ENCODE peak calls at places on chromosomes 2 and 18, in nine cellular contexts. J, D, M, K, N, Z, U, O and A are unnamed samples.

GRCh38 chr2:144519934-144520717 is at the start of gene ZEB2:
- DNase-seq in Z (peak), K (peak), D (no peak), M (peak), N (no peak), O (no peak), J (no peak), U (peak), A (no peak)

GRCh38 chr2:20609349-20609994 is 41.4 kb downstream of the HS1BP3 start:
- DNase-seq in D (no peak), Z (peak), J (no peak), M (no peak), N (no peak), O (peak), K (peak), U (no peak), A (no peak)

GRCh38 chr2:191206613-191207471 is 38.4 kb upstream of the MYO1B start:
- DNase-seq in D (no peak), U (no peak), O (no peak), Z (no peak), M (no peak), J (no peak), K (peak), N (no peak), A (no peak)

GRCh38 chr18:36127866-36128845 is 984 bp downstream of the SLC39A6 start:
- DNase-seq in N (peak), D (no peak), J (no peak), O (peak), K (peak), U (no peak), M (peak), Z (peak), A (no peak)

GRCh38 chr18:14978962-14979535 is 231.1 kb downstream of the ANKRD30B start:
- DNase-seq in D (no peak), J (no peak), M (peak), O (peak), K (no peak), U (no peak), Z (peak), N (no peak), A (peak)

GRCh38 chr2:98649135-98649991 is 41.0 kb downstream of the UNC50 start:
- DNase-seq in Z (peak), K (peak), U (peak), J (peak), M (peak), N (peak), O (peak), D (peak), A (peak)

GRCh38 chr2:219461061-219461514 is 26.4 kb downstream of the SPEG start:
- DNase-seq in U (no peak), N (no peak), D (no peak), O (peak), M (no peak), J (no peak), K (peak), Z (no peak), A (no peak)

GRCh38 chr18:49585781-49586663 is 24.2 kb downstream of the LIPG start:
- DNase-seq in U (no peak), O (no peak), Z (no peak), N (no peak), D (no peak), J (no peak), M (no peak), K (no peak), A (no peak)

GRCh38 chr2:217525076-217525475 is 477.7 kb downstream of the TNS1 start:
- DNase-seq in O (no peak), M (no peak), J (no peak), K (no peak), Z (no peak), U (no peak), D (no peak), N (no peak), A (no peak)

GRCh38 chr2:178331474-178332431 is 119.2 kb downstream of the PRKRA start:
- DNase-seq in K (no peak), D (no peak), O (no peak), M (no peak), Z (no peak), J (no peak), U (no peak), N (peak), A (no peak)

GRCh38 chr2:133109772-133110171 is 439.8 kb upstream of the LYPD1 start:
- DNase-seq in Z (no peak), U (no peak), M (peak), O (no peak), J (no peak), K (peak), D (no peak), N (no peak), A (no peak)

GRCh38 chr2:204239756-204240155 is 303.2 kb downstream of the ICOS start:
- DNase-seq in K (no peak), Z (no peak), M (no peak), N (no peak), D (no peak), U (no peak), O (no peak), J (no peak), A (no peak)

GRCh38 chr18:9827856-9828793 is 57.6 kb upstream of the TXNDC2 start:
- DNase-seq in U (peak), Z (peak), D (peak), J (no peak), K (peak), M (peak), N (no peak), O (no peak), A (peak)

GRCh38 chr2:960064-960736 is 9.6 kb downstream of the SNTG2 start:
- DNase-seq in K (no peak), M (no peak), N (no peak), U (no peak), O (no peak), J (no peak), D (no peak), Z (no peak), A (no peak)

GRCh38 chr2:176821350-176821749 is 391.2 kb upstream of the HNRNPA3 start:
- DNase-seq in M (peak), N (no peak), D (no peak), Z (no peak), O (no peak), K (no peak), U (no peak), J (no peak), A (peak)

GRCh38 chr2:37560241-37560848 is 111.1 kb downstream of the CDC42EP3 start:
- DNase-seq in M (no peak), D (no peak), J (no peak), K (no peak), U (no peak), N (no peak), O (no peak), Z (no peak), A (no peak)

GRCh38 chr2:37560863-37561614 is 110.4 kb downstream of the CDC42EP3 start:
- DNase-seq in D (no peak), Z (no peak), K (no peak), N (no peak), M (no peak), U (no peak), O (no peak), J (no peak), A (no peak)

GRCh38 chr2:37564356-37564755 is 107.1 kb downstream of the CDC42EP3 start:
- DNase-seq in N (no peak), M (no peak), U (no peak), O (no peak), K (no peak), D (no peak), J (no peak), Z (no peak), A (no peak)

GRCh38 chr2:37563375-37564011 is 107.9 kb downstream of the CDC42EP3 start:
- DNase-seq in J (no peak), U (no peak), K (peak), Z (no peak), D (no peak), O (no peak), M (no peak), N (no peak), A (no peak)

DNA sequence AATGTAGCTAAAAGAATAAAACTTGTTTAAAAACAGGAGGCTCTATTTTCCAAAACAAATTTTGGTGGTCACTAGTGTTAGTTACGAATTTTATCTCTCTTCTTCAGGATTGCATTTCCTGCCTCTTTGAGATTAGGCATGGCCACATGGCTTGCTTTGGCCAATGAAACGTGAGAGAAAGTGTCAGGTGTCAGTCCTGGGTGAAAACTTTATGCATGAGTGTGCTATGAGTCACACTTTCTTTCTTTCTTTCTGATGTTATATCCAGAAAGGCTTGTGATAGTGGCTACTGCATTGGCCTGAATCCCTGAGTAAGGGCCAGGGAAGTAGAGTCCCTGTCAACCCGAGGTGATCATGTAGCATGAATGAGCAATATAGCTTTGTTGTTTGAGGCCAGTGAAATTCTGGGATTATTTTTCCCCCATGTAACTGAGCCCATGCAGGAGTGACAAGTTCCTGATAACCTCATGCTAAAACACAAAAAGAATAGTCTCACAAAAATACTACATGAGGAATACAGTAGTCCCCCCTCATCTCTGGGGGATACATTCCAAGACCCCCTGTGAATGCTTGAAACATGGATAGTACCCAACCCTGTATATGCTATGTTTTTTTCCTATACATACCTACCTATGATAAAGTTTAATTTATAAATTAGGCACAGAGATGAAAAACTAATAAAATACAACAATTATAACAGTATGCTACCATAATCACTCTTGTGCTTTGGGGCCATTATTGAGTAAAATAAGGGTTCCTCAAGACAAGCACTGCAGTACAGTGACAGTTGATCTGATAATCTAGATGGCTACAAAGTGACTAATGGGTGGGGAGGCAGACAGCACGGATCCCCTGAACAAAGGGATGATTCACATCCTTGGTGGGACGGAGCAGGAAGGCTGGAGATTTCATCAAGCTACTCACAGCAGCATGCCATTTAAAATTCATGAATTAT is 109.5 kb downstream of the CDC42EP3 start:
- DNase-seq in D (no peak), J (no peak), M (peak), K (peak), O (no peak), Z (no peak), U (peak), N (no peak), A (peak)
- TF ChIP-seq POLR2A in D (no peak), J (no peak), M (no peak), K (no peak), O (no peak), Z (no peak), U (no peak), N (no peak), A (no peak)

GRCh38 chr2:165886487-165887146 is 67.0 kb downstream of the TTC21B start:
- DNase-seq in D (no peak), J (no peak), O (no peak), U (no peak), N (no peak), K (no peak), M (no peak), Z (no peak), A (no peak)
- TF ChIP-seq POLR2A in D (no peak), J (no peak), O (no peak), U (no peak), N (no peak), K (no peak), M (no peak), Z (no peak), A (no peak)

DNA sequence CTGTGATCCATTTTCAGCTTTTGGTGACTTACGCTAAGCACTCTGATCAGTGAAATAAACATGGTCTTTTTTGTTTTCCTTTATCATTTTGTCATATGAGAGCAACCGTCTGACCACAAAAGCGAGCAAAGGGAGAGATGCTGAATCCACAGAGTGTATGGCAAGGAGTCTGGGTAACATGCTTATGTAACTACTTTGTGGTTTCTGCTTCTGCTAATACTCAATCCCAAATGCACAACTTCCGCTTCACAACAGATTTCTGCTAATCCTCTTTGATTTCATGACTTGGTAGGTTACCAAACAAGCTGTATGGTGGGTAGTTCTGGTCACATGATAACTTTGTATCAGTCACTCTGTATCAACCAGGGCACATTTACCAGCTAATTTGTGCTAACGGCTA is 908.4 kb upstream of the CRIM1 start:
- DNase-seq in J (no peak), Z (no peak), K (no peak), N (no peak), U (no peak), D (no peak), M (no peak), O (no peak), A (no peak)
- TF ChIP-seq POLR2A in J (no peak), Z (no peak), K (no peak), N (no peak), U (no peak), D (no peak), M (no peak), O (no peak), A (no peak)

DNA sequence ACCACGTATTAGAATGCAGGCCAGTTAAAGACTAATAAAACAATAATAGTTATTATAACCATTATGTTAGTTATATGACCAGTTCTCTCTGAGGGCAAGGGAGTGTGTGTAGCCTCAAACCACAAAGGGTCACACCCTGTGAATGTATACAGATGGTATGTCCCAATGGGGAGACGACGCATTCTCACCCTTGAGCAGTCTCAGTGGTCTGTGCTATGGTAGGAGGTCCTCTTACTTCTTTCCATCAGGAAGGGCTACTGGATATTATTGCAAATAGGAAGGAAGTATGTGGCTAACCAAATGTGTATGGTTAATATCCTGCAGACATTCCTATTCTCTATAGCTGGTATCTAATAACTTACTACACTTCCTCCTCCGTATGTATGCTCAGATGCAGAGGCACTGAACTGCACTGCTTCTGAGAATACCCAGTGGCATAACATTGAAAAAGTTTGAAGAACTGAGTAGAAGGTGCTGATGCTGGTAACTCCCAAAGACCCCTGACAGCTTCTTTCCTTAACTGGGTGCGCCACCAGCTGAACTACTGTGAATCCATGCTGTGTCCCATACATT is 306.7 kb upstream of the CCDC68 start:
- DNase-seq in N (no peak), J (no peak), K (peak), O (no peak), U (no peak), D (no peak), Z (no peak), M (no peak), A (no peak)
- TF ChIP-seq POLR2A in N (no peak), J (no peak), K (no peak), O (no peak), U (no peak), D (no peak), Z (no peak), M (no peak), A (no peak)

GRCh38 chr2:236536727-236537398 is 32.8 kb upstream of the ACKR3 start:
- DNase-seq in K (no peak), D (no peak), O (no peak), M (no peak), J (no peak), Z (no peak), U (no peak), N (no peak), A (no peak)
- TF ChIP-seq POLR2A in K (no peak), D (no peak), O (no peak), M (no peak), J (no peak), Z (no peak), U (no peak), N (no peak), A (no peak)